ENCODE peak calls at places on chromosome 11, in four cellular contexts. A, H, N and V are unnamed samples.

GRCh38 chr11:35515224-35515623 is 10.2 kb downstream of the PAMR1 start:
- DNase-seq in A (no peak), H (peak; percentile 94), N (no peak), V (no peak)

GRCh38 chr11:88666364-88666763 is 328.8 kb upstream of the CTSC start:
- DNase-seq in H (no peak), A (no peak), N (no peak), V (no peak)

GRCh38 chr11:6612816-6613136 is 760 bp upstream of the TAF10 start:
- DNase-seq in H (no peak), N (no peak), A (peak; percentile 41), V (no peak)

GRCh38 chr11:116420770-116421528 is 351.8 kb downstream of the BUD13 start:
- DNase-seq in N (no peak), A (peak; percentile 10), H (no peak), V (no peak)

GRCh38 chr11:85551881-85552280 is 75.3 kb downstream of the DLG2 start:
- DNase-seq in A (no peak), H (no peak), N (no peak), V (no peak)

GRCh38 chr11:44219830-44220778 is 89.8 kb downstream of the ALX4 start:
- DNase-seq in N (no peak), A (no peak), H (peak; percentile 15), V (no peak)

GRCh38 chr11:6646040-6646439 is 9.6 kb downstream of the DCHS1 start:
- DNase-seq in N (peak; percentile 52), H (peak; percentile 80), A (no peak), V (no peak)

GRCh38 chr11:71452354-71453020 is 516 bp upstream of the NADSYN1 start:
- DNase-seq in H (peak; percentile 35), N (no peak), A (no peak), V (peak; percentile 71)

GRCh38 chr11:13603661-13604060 is 64.8 kb upstream of the FAR1 start:
- DNase-seq in N (no peak), H (no peak), A (no peak), V (no peak)

GRCh38 chr11:125790825-125791224 is 2.9 kb downstream of the PATE3 start:
- DNase-seq in H (no peak), A (no peak), N (no peak), V (no peak)

GRCh38 chr11:120121336-120121735 is 16.6 kb downstream of the TRIM29 start:
- DNase-seq in H (no peak), N (no peak), A (no peak), V (no peak)

GRCh38 chr11:47466701-47467250 is 17.8 kb upstream of the RAPSN start:
- DNase-seq in H (no peak), A (no peak), N (peak; percentile 87), V (no peak)

GRCh38 chr11:106197438-106197837 is 120.0 kb downstream of the AASDHPPT start:
- DNase-seq in N (no peak), A (no peak), H (no peak), V (no peak)

GRCh38 chr11:35138949-35139881 is at the start of gene CD44:
- DNase-seq in H (peak; percentile 86), N (peak; percentile 87), A (peak; percentile 73), V (peak; percentile 94)

GRCh38 chr11:35905901-35906661 is 37.8 kb upstream of the LDLRAD3 start:
- DNase-seq in N (no peak), A (no peak), H (peak; percentile 4), V (no peak)

GRCh38 chr11:104581246-104581980 is 316.8 kb downstream of the CASP12 start:
- DNase-seq in H (peak; percentile 69), N (no peak), A (no peak), V (no peak)

GRCh38 chr11:134041791-134042696 is 26.8 kb upstream of the JAM3 start:
- DNase-seq in H (no peak), N (peak; percentile 61), A (no peak), V (no peak)

GRCh38 chr11:118213774-118214173 is 11.0 kb downstream of the JAML start:
- DNase-seq in A (no peak), H (no peak), N (no peak), V (no peak)

GRCh38 chr11:110297726-110298297 is 1.4 kb upstream of the RDX start:
- DNase-seq in A (no peak), N (no peak), H (no peak), V (no peak)

GRCh38 chr11:119417726-119418540 is 5.0 kb downstream of the THY1 start:
- DNase-seq in N (no peak), H (peak; percentile 96), A (no peak), V (no peak)

GRCh38 chr11:135037828-135038227 is 625.8 kb upstream of the B3GAT1 start:
- DNase-seq in N (no peak), H (no peak), A (no peak), V (no peak)

GRCh38 chr11:73260127-73260457 is 12.0 kb upstream of the P2RY6 start:
- DNase-seq in N (no peak), A (no peak), H (no peak), V (no peak)

GRCh38 chr11:28962492-28962891 is 854.3 kb downstream of the METTL15 start:
- DNase-seq in H (no peak), N (no peak), A (no peak), V (no peak)

GRCh38 chr11:34619062-34619516 is 1.8 kb upstream of the EHF start:
- DNase-seq in H (no peak), N (no peak), A (no peak), V (peak; percentile 43)

GRCh38 chr11:5992604-5993251 is 5.9 kb upstream of the OR52L1 start:
- DNase-seq in A (peak; percentile 13), H (peak; percentile 7), N (no peak), V (no peak)

GRCh38 chr11:3859373-3859881 is 4.0 kb downstream of the STIM1 start:
- DNase-seq in A (no peak), H (no peak), N (peak; percentile 74), V (no peak)

GRCh38 chr11:72589802-72590761 is 84.1 kb downstream of the PDE2A start:
- DNase-seq in N (peak; percentile 86), A (no peak), H (no peak), V (no peak)

GRCh38 chr11:64639885-64640284 is 48.9 kb downstream of the SLC22A12 start:
- DNase-seq in H (no peak), A (no peak), N (no peak), V (no peak)

GRCh38 chr11:121212696-121213567 is 79.6 kb upstream of the SC5D start:
- DNase-seq in A (no peak), N (no peak), H (no peak), V (no peak)

GRCh38 chr11:75583710-75584658 is 21.9 kb downstream of the SERPINH1 start:
- DNase-seq in N (peak; percentile 83), H (peak; percentile 61), A (no peak), V (no peak)

GRCh38 chr11:12587333-12587997 is 86.8 kb upstream of the TEAD1 start:
- DNase-seq in H (peak; percentile 71), N (no peak), A (no peak), V (no peak)

GRCh38 chr11:115802641-115803040 is 298.4 kb upstream of the CADM1 start:
- DNase-seq in A (no peak), N (no peak), H (no peak), V (no peak)

GRCh38 chr11:27447288-27447914 is 25.2 kb downstream of the LGR4 start:
- DNase-seq in N (no peak), A (no peak), H (no peak), V (no peak)

GRCh38 chr11:27443746-27444465 is 28.7 kb downstream of the LGR4 start:
- DNase-seq in N (no peak), H (no peak), A (no peak), V (no peak)

GRCh38 chr11:27444801-27445215 is 27.8 kb downstream of the LGR4 start:
- DNase-seq in A (no peak), H (no peak), N (no peak), V (no peak)

GRCh38 chr11:27440090-27440489 is 32.5 kb downstream of the LGR4 start:
- DNase-seq in N (no peak), H (no peak), A (no peak), V (no peak)

DNA sequence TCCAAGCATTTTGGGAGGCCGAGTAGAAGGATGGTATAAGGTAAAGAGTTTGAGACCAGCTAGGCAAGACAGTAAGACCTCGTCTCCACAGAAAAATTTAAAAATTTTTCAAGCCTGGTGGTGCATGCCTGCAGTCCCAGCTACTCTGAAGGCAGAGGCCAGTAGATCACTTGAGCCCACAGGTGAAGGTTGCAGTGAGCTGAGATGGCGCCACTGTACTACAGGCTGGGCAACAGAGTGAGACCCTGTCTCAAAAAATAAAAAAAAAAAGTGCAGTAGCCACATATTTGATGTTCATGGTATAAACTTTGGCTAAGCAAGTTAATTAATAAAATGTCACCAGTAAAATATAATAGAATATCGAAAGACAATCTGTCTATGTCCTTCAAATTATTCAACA is 27.0 kb downstream of the LGR4 start:
- DNase-seq in A (no peak), N (no peak), H (no peak), V (no peak)
- H3K27ac ChIP-seq in A (no peak overlapping the region), N (no peak overlapping the region), H (no peak overlapping the region), V (no peak overlapping the region)

GRCh38 chr11:111627591-111627990 is 25.3 kb downstream of the SIK2 start:
- DNase-seq in A (no peak), N (no peak), H (no peak), V (no peak)
- H3K27ac ChIP-seq in A (no peak overlapping the region), N (peak overlapping the region; percentile 9), H (no peak overlapping the region), V (no peak overlapping the region)

GRCh38 chr11:18748766-18749375 is 22.9 kb upstream of the IGSF22 start:
- DNase-seq in H (peak; percentile 37), A (no peak), N (no peak), V (no peak)
- H3K27ac ChIP-seq in H (no peak overlapping the region), A (no peak overlapping the region), N (no peak overlapping the region), V (no peak overlapping the region)

DNA sequence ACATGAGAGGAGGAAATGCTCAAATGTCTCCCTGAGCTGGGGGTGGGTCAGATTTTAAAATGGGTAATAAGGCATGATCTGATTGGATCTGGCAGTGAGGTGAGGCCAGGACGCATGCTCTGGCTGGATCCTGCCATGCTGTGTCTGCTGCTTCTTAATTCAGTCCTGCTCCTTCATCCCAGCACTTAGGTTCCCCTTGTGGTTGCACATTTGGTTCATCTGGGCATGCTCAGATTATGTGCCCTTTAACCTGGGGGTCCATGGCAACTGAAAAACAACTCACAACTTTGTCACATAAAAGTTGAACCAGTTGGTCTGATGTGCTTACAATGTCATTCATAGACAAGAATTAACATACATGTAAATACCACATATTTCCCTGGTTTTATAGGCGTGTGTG is 67.9 kb downstream of the PIWIL4 start:
- DNase-seq in N (no peak), H (no peak), A (peak; percentile 7), V (no peak)
- H3K27ac ChIP-seq in N (no peak overlapping the region), H (no peak overlapping the region), A (no peak overlapping the region), V (no peak overlapping the region)

DNA sequence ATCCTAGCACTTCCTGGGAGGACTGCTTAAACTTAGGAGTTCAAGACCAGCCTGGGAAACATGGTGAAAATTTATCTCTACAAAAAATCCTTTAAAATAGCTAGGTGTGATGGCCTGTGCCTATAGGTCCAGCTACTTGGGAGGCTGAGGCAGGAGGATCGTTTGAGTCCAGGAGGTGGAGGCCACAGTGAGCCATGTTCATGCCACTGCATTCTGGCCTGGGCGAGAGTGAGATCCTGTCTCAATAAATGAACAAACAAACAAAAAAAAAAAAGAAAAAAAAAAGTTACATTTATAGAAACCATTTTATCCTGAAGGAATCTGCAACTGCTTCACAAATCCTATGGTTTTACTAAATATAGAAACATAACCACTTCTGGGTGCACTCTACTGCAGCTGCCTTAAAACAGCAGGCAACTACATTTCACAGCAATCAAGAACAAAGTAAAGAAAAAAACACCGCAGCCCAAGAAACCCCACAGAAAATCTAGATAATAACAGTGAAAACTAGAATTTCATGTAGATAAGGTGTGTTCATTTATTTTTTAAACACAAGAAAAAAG is 75.9 kb upstream of the GAB2 start:
- DNase-seq in N (no peak), A (no peak), H (no peak), V (no peak)
- H3K27ac ChIP-seq in N (no peak overlapping the region), A (no peak overlapping the region), H (no peak overlapping the region), V (no peak overlapping the region)